ENCODE peak calls at places on chromosomes 4 and X, in six cellular contexts. S is foreskin fibroblast; Z is ascending aorta; G is AG04449; M is GM06990; W is CD8-positive, alpha-beta T cell. O is an unnamed sample.

GRCh38 chrX:69060631-69061408 is 104.4 kb downstream of the PJA1 start:
- DNase-seq in S (peak; percentile 24), Z (peak; percentile 63), G (no peak), M (no peak), W (no peak), O (peak; percentile 20)

GRCh38 chr4:168309781-168310180 is 8.8 kb downstream of the DDX60 start:
- DNase-seq in S (no peak), Z (no peak), G (no peak), M (no peak), W (no peak), O (no peak)

GRCh38 chr4:107896158-107896645 is 35.1 kb upstream of the CYP2U1 start:
- DNase-seq in S (peak; percentile 91), Z (no peak), G (peak; percentile 92), M (no peak), W (no peak), O (no peak)

GRCh38 chr4:37415845-37416369 is 171.4 kb downstream of the NWD2 start:
- DNase-seq in S (no peak), Z (no peak), G (no peak), M (no peak), W (no peak), O (no peak)

GRCh38 chr4:113278324-113278934 is 229.0 kb downstream of the ANK2 start:
- DNase-seq in S (peak; percentile 83), Z (peak; percentile 77), G (no peak), M (peak; percentile 29), W (no peak), O (peak; percentile 70)

GRCh38 chr4:168848977-168849687 is 160.9 kb downstream of the CBR4 start:
- DNase-seq in S (no peak), Z (no peak), G (no peak), M (no peak), W (no peak), O (no peak)

GRCh38 chrX:111282991-111283390 is 12.7 kb upstream of the CAPN6 start:
- DNase-seq in S (no peak), Z (no peak), G (no peak), M (no peak), W (no peak), O (no peak)

GRCh38 chr4:2927696-2928075 is 35.5 kb downstream of the NOP14 start:
- DNase-seq in S (no peak), Z (no peak), G (no peak), M (no peak), W (no peak), O (no peak)

GRCh38 chr4:12852338-12853307 is 631.5 kb downstream of the RAB28 start:
- DNase-seq in S (peak; percentile 20), Z (no peak), G (no peak), M (peak; percentile 8), W (no peak), O (peak; percentile 24)

GRCh38 chr4:55444822-55445221 is 49.1 kb downstream of the TMEM165 start:
- DNase-seq in S (peak; percentile 74), Z (no peak), G (no peak), M (no peak), W (no peak), O (no peak)

GRCh38 chrX:50108264-50108663 is 92.5 kb downstream of the AKAP4 start:
- DNase-seq in S (no peak), Z (no peak), G (no peak), M (no peak), W (no peak), O (no peak)

GRCh38 chr4:76600447-76600846 is 165.4 kb downstream of the SHROOM3 start:
- DNase-seq in S (no peak), Z (no peak), G (no peak), M (no peak), W (no peak), O (no peak)

GRCh38 chr4:99735822-99736221 is 78.2 kb upstream of the C4orf54 start:
- DNase-seq in S (no peak), Z (no peak), G (no peak), M (no peak), W (no peak), O (no peak)

GRCh38 chrX:74535633-74536141 is 78.7 kb downstream of the RLIM start:
- DNase-seq in S (peak; percentile 80), Z (peak; percentile 85), G (no peak), M (peak; percentile 42), W (no peak), O (peak; percentile 51)

GRCh38 chr4:56937262-56937661 is 29.6 kb downstream of the REST start:
- DNase-seq in S (peak; percentile 82), Z (no peak), G (peak; percentile 52), M (no peak), W (no peak), O (no peak)

GRCh38 chr4:1802151-1802715 is 9.1 kb downstream of the FGFR3 start:
- DNase-seq in S (peak; percentile 81), Z (no peak), G (no peak), M (no peak), W (no peak), O (no peak)

GRCh38 chr4:7044415-7044930 is 1.3 kb downstream of the TADA2B start:
- DNase-seq in S (peak; percentile 45), Z (no peak), G (no peak), M (no peak), W (no peak), O (no peak)

GRCh38 chr4:5979981-5980380 is 38.2 kb downstream of the C4orf50 start:
- DNase-seq in S (no peak), Z (peak; percentile 21), G (no peak), M (no peak), W (no peak), O (no peak)
- TF ChIP-seq CTCF in S (no peak), Z (no peak), G (no peak), M (peak; percentile 60), W (no peak), O (no peak)

GRCh38 chr4:41692717-41693345 is 55.7 kb downstream of the PHOX2B start:
- DNase-seq in S (peak; percentile 84), Z (no peak), G (peak; percentile 5), M (no peak), W (no peak), O (peak; percentile 43)

GRCh38 chr4:41696768-41697167 is 51.8 kb downstream of the PHOX2B start:
- DNase-seq in S (no peak), Z (no peak), G (no peak), M (no peak), W (no peak), O (no peak)

GRCh38 chr4:41687971-41688370 is 60.6 kb downstream of the PHOX2B start:
- DNase-seq in S (no peak), Z (no peak), G (no peak), M (no peak), W (no peak), O (no peak)

GRCh38 chr4:41696131-41696530 is 52.4 kb downstream of the PHOX2B start:
- DNase-seq in S (no peak), Z (no peak), G (no peak), M (no peak), W (no peak), O (no peak)

GRCh38 chr4:41693629-41694028 is 54.9 kb downstream of the PHOX2B start:
- DNase-seq in S (peak; percentile 65), Z (no peak), G (no peak), M (no peak), W (no peak), O (peak; percentile 7)
- TF ChIP-seq CTCF in S (peak; percentile 42), Z (peak; percentile 15), G (peak; percentile 54), M (peak; percentile 46), W (no peak), O (peak; percentile 53)

GRCh38 chrX:41824551-41824950 is 98.8 kb downstream of the CASK start:
- DNase-seq in S (peak; percentile 75), Z (no peak), G (no peak), M (no peak), W (no peak), O (no peak)
- TF ChIP-seq CTCF in S (peak; percentile 12), Z (no peak), G (no peak), M (no peak), W (no peak), O (no peak)

DNA sequence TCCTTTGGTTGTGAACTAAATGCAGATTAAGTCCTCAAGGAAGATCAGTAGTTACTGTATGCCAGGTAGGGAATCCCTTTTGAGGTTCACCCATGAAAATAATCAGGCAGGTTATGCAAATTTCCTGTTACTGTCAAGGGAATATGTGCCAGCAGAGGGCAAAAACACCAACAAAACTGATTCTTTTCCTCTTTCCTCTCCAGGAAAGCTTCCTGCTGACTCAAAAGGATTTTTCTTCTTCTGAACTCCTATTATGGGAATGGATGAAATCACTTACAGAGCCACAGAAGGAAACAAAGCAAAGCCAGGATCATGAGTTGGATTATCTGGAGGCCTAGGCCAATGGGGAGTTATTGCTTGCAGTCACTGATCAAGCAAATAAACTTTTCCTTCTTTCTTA is 49.8 kb downstream of the TMPRSS11F start:
- DNase-seq in S (no peak), Z (no peak), G (no peak), M (no peak), W (no peak), O (no peak)
- TF ChIP-seq CTCF in S (no peak), Z (no peak), G (no peak), M (no peak), W (no peak), O (no peak)

GRCh38 chr4:121227254-121227867 is 63.2 kb upstream of the TNIP3 start:
- DNase-seq in S (no peak), Z (no peak), G (no peak), M (peak; percentile 25), W (no peak), O (peak; percentile 23)
- TF ChIP-seq CTCF in S (no peak), Z (no peak), G (no peak), M (no peak), W (peak; percentile 24), O (no peak)

GRCh38 chr4:84578540-84579409 is 4.2 kb upstream of the CDS1 start:
- DNase-seq in S (peak; percentile 67), Z (no peak), G (no peak), M (no peak), W (no peak), O (no peak)
- TF ChIP-seq CTCF in S (peak; percentile 74), Z (peak; percentile 13), G (peak; percentile 63), M (peak; percentile 49), W (peak; percentile 14), O (no peak)

GRCh38 chr4:72557021-72557420 is 12.0 kb downstream of the ADAMTS3 start:
- DNase-seq in S (no peak), Z (no peak), G (no peak), M (no peak), W (no peak), O (no peak)
- TF ChIP-seq CTCF in S (no peak), Z (no peak), G (no peak), M (no peak), W (no peak), O (no peak)

GRCh38 chr4:42995343-42995944 is 102.9 kb downstream of the GRXCR1 start:
- DNase-seq in S (peak; percentile 1), Z (no peak), G (no peak), M (no peak), W (no peak), O (peak; percentile 32)
- TF ChIP-seq CTCF in S (peak; percentile 47), Z (peak; percentile 65), G (peak; percentile 33), M (peak; percentile 82), W (peak; percentile 46), O (peak; percentile 46)

GRCh38 chrX:132948648-132949260 is 9.7 kb downstream of the HS6ST2 start:
- DNase-seq in S (no peak), Z (no peak), G (no peak), M (no peak), W (no peak), O (no peak)
- TF ChIP-seq CTCF in S (no peak), Z (no peak), G (no peak), M (peak; percentile 11), W (no peak), O (no peak)

GRCh38 chrX:137929951-137930350 is 364.0 kb downstream of the ZIC3 start:
- DNase-seq in S (no peak), Z (no peak), G (no peak), M (no peak), W (no peak), O (no peak)

GRCh38 chrX:137930562-137930961 is 364.6 kb downstream of the ZIC3 start:
- DNase-seq in S (no peak), Z (no peak), G (no peak), M (no peak), W (no peak), O (no peak)

GRCh38 chrX:137926090-137926489 is 360.2 kb downstream of the ZIC3 start:
- DNase-seq in S (no peak), Z (no peak), G (no peak), M (no peak), W (no peak), O (no peak)
- TF ChIP-seq CTCF in S (no peak), Z (no peak), G (no peak), M (peak; percentile 25), W (no peak), O (no peak)